ENCODE peak calls at places on chromosome 5, in five cellular contexts. S is activated CD4-positive, CD25-positive, alpha-beta regulatory T cell treated with anti-CD3 and anti-CD28 coated beads, Interleukin-2, amount 50 U/mL, for 72 hours; Y is T-helper 17 cell; C is ELR; F is Calu3. P is an unnamed sample.

GRCh38 chr5:54325610-54326311 is 15.4 kb upstream of the ARL15 start:
- DNase-seq in Y (no peak), F (no peak), S (no peak), C (no peak), P (no peak)

GRCh38 chr5:67960939-67961338 is 254.6 kb upstream of the PIK3R1 start:
- DNase-seq in Y (no peak), C (no peak), F (no peak), S (no peak), P (no peak)

GRCh38 chr5:180304016-180304292 is 12.1 kb upstream of the MAPK9 start:
- DNase-seq in F (no peak), S (no peak), Y (no peak), C (no peak), P (no peak)

GRCh38 chr5:79120221-79120620 is 8.6 kb downstream of the BHMT start:
- DNase-seq in C (peak), S (no peak), Y (no peak), F (no peak), P (no peak)

GRCh38 chr5:10133830-10134229 is 115.9 kb downstream of the ATPSCKMT start:
- DNase-seq in Y (no peak), S (no peak), C (peak), F (no peak), P (no peak)

GRCh38 chr5:158384535-158385421 is 525.8 kb upstream of the CLINT1 start:
- DNase-seq in Y (no peak), C (peak), S (no peak), F (no peak), P (no peak)

GRCh38 chr5:63959177-63959982 is 2.9 kb downstream of the HTR1A start:
- DNase-seq in Y (no peak), S (no peak), C (no peak), F (no peak), P (no peak)

GRCh38 chr5:143931389-143931984 is 119.5 kb downstream of the HMHB1 start:
- DNase-seq in S (no peak), C (no peak), F (no peak), Y (no peak), P (no peak)

GRCh38 chr5:154755361-154756202 is at the start of gene LARP1:
- DNase-seq in S (peak), F (peak), Y (peak), C (peak), P (peak)

GRCh38 chr5:30539004-30539634 is 654.4 kb upstream of the CDH6 start:
- DNase-seq in F (peak), S (no peak), Y (no peak), C (no peak), P (no peak)

GRCh38 chr5:16596541-16596940 is 20.3 kb downstream of the RETREG1 start:
- DNase-seq in Y (no peak), F (no peak), C (peak), S (no peak), P (no peak)

GRCh38 chr5:179337227-179338122 is 7.8 kb downstream of the ADAMTS2 start:
- DNase-seq in F (no peak), C (no peak), Y (no peak), S (no peak), P (no peak)

GRCh38 chr5:142096382-142096781 is 12.2 kb upstream of the NDFIP1 start:
- DNase-seq in Y (no peak), S (no peak), C (no peak), F (no peak), P (no peak)

GRCh38 chr5:109649371-109649770 is 40.4 kb upstream of the MAN2A1 start:
- DNase-seq in Y (no peak), F (no peak), C (no peak), S (no peak), P (no peak)